ENCODE peak calls at places on chromosomes 3 and 15, in seven cellular contexts. One of them, this sample, is unnamed. For H3K27me3, the result is how much of the 10 kb centered on the place peaks cover.

GRCh38 chr3:126149960-126150515 is 30.3 kb downstream of the ALDH1L1 start:
- DNase-seq in IMR-90: no peak
- DNase-seq in GM12878: no peak
- DNase-seq in esophagus squamous epithelium: no peak
- DNase-seq in spleen: peak
- DNase-seq in heart left ventricle: no peak
- DNase-seq in body of pancreas: peak
- DNase-seq in this sample: peak

GRCh38 chr3:41237907-41238306 is 38.6 kb downstream of the CTNNB1 start:
- DNase-seq in GM12878: no peak
- DNase-seq in heart left ventricle: no peak
- DNase-seq in spleen: no peak
- DNase-seq in esophagus squamous epithelium: no peak
- DNase-seq in body of pancreas: no peak
- DNase-seq in IMR-90: no peak
- DNase-seq in this sample: no peak

GRCh38 chr3:165642761-165643432 is 194.3 kb downstream of the BCHE start:
- DNase-seq in spleen: no peak
- DNase-seq in body of pancreas: peak
- DNase-seq in IMR-90: peak
- DNase-seq in heart left ventricle: no peak
- DNase-seq in esophagus squamous epithelium: no peak
- DNase-seq in GM12878: no peak
- DNase-seq in this sample: peak

GRCh38 chr3:43285644-43286043 is 696 bp upstream of the SNRK start:
- DNase-seq in IMR-90: no peak
- DNase-seq in esophagus squamous epithelium: no peak
- DNase-seq in GM12878: no peak
- DNase-seq in spleen: peak
- DNase-seq in heart left ventricle: no peak
- DNase-seq in body of pancreas: peak
- DNase-seq in this sample: peak

GRCh38 chr15:82790321-82790720 is 15.5 kb downstream of the FSD2 start:
- DNase-seq in esophagus squamous epithelium: no peak
- DNase-seq in body of pancreas: no peak
- DNase-seq in heart left ventricle: no peak
- DNase-seq in GM12878: no peak
- DNase-seq in spleen: no peak
- DNase-seq in IMR-90: no peak
- DNase-seq in this sample: no peak

GRCh38 chr3:127152676-127153505 is 40.0 kb upstream of the PRR23E start:
- DNase-seq in body of pancreas: no peak
- DNase-seq in spleen: peak
- DNase-seq in IMR-90: no peak
- DNase-seq in heart left ventricle: no peak
- DNase-seq in esophagus squamous epithelium: no peak
- DNase-seq in GM12878: no peak
- DNase-seq in this sample: peak

GRCh38 chr15:40325188-40325587 is 1.7 kb downstream of the INAFM2 start:
- DNase-seq in GM12878: no peak
- DNase-seq in body of pancreas: no peak
- DNase-seq in heart left ventricle: no peak
- DNase-seq in spleen: no peak
- DNase-seq in IMR-90: peak
- DNase-seq in esophagus squamous epithelium: no peak
- DNase-seq in this sample: no peak

GRCh38 chr15:95869920-95870319 is 460.6 kb upstream of the NR2F2 start:
- DNase-seq in GM12878: no peak
- DNase-seq in spleen: no peak
- DNase-seq in esophagus squamous epithelium: no peak
- DNase-seq in heart left ventricle: no peak
- DNase-seq in IMR-90: no peak
- DNase-seq in body of pancreas: no peak
- DNase-seq in this sample: no peak

GRCh38 chr3:153166206-153166605 is 4.2 kb downstream of the RAP2B start:
- DNase-seq in heart left ventricle: no peak
- DNase-seq in esophagus squamous epithelium: no peak
- DNase-seq in GM12878: no peak
- DNase-seq in body of pancreas: no peak
- DNase-seq in spleen: no peak
- DNase-seq in IMR-90: peak
- DNase-seq in this sample: no peak

GRCh38 chr15:70095387-70096214 is 2.1 kb downstream of the TLE3 start:
- DNase-seq in IMR-90: no peak
- DNase-seq in GM12878: no peak
- DNase-seq in body of pancreas: peak
- DNase-seq in spleen: peak
- DNase-seq in esophagus squamous epithelium: no peak
- DNase-seq in heart left ventricle: peak
- DNase-seq in this sample: peak

GRCh38 chr3:100994809-100995208 is 1.6 kb upstream of the ABI3BP start:
- DNase-seq in esophagus squamous epithelium: no peak
- DNase-seq in body of pancreas: no peak
- DNase-seq in IMR-90: no peak
- DNase-seq in heart left ventricle: no peak
- DNase-seq in spleen: no peak
- DNase-seq in GM12878: no peak
- DNase-seq in this sample: no peak

GRCh38 chr3:100994187-100994586 is 966 bp upstream of the ABI3BP start:
- DNase-seq in spleen: no peak
- DNase-seq in GM12878: no peak
- DNase-seq in body of pancreas: no peak
- DNase-seq in heart left ventricle: no peak
- DNase-seq in esophagus squamous epithelium: no peak
- DNase-seq in IMR-90: no peak
- DNase-seq in this sample: no peak

GRCh38 chr3:100992086-100993033 is 861 bp downstream of the ABI3BP start:
- DNase-seq in IMR-90: peak
- DNase-seq in esophagus squamous epithelium: no peak
- DNase-seq in spleen: no peak
- DNase-seq in body of pancreas: peak
- DNase-seq in GM12878: no peak
- DNase-seq in heart left ventricle: no peak
- DNase-seq in this sample: no peak

GRCh38 chr3:100988080-100988479 is 5.1 kb downstream of the ABI3BP start:
- DNase-seq in GM12878: no peak
- DNase-seq in heart left ventricle: no peak
- DNase-seq in esophagus squamous epithelium: no peak
- DNase-seq in IMR-90: no peak
- DNase-seq in body of pancreas: no peak
- DNase-seq in spleen: no peak
- DNase-seq in this sample: no peak

GRCh38 chr3:100993309-100993708 is at the start of gene ABI3BP:
- DNase-seq in heart left ventricle: peak
- DNase-seq in spleen: peak
- DNase-seq in body of pancreas: peak
- DNase-seq in IMR-90: peak
- DNase-seq in esophagus squamous epithelium: no peak
- DNase-seq in GM12878: no peak
- DNase-seq in this sample: peak
- H3K4me3 ChIP-seq in heart left ventricle: no peak
- H3K4me3 ChIP-seq in spleen: peak
- H3K4me3 ChIP-seq in body of pancreas: no peak
- H3K4me3 ChIP-seq in IMR-90: peak
- H3K4me3 ChIP-seq in esophagus squamous epithelium: peak
- H3K4me3 ChIP-seq in GM12878: no peak
- H3K4me3 ChIP-seq in this sample: peak

GRCh38 chr3:123008808-123009207 is 18.8 kb downstream of the SEMA5B start:
- DNase-seq in GM12878: no peak
- DNase-seq in heart left ventricle: no peak
- DNase-seq in body of pancreas: no peak
- DNase-seq in spleen: no peak
- DNase-seq in IMR-90: no peak
- DNase-seq in esophagus squamous epithelium: no peak
- DNase-seq in this sample: no peak
- H3K27me3 ChIP-seq in GM12878: under half
- H3K27me3 ChIP-seq in heart left ventricle: under half
- H3K27me3 ChIP-seq in body of pancreas: under half
- H3K27me3 ChIP-seq in spleen: under half
- H3K27me3 ChIP-seq in IMR-90: half or more
- H3K27me3 ChIP-seq in esophagus squamous epithelium: under half
- H3K27me3 ChIP-seq in this sample: under half

DNA sequence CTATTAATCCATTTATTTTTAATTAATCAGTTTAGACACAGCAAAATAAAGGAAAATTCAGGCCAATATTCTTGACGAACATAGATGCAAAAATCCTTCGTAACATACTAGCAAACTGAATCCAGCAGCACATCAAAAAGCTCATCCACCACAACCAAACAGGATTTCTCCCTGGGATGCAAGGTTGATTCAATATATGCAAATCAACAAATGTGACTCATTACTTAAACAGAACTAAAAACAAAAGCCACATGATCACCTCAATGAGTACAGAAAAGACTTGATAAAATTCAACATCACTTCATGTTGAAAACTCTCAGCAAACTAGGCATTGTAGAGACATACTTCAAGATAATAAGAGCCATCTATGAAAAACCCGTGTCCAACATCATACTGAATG is 364.1 kb upstream of the THBS1 start:
- DNase-seq in body of pancreas: no peak
- DNase-seq in heart left ventricle: no peak
- DNase-seq in GM12878: no peak
- DNase-seq in esophagus squamous epithelium: no peak
- DNase-seq in IMR-90: no peak
- DNase-seq in spleen: no peak
- DNase-seq in this sample: no peak
- TF ChIP-seq POLR2A in body of pancreas: no peak
- TF ChIP-seq POLR2A in heart left ventricle: no peak
- TF ChIP-seq POLR2A in GM12878: no peak
- TF ChIP-seq POLR2A in esophagus squamous epithelium: no peak
- TF ChIP-seq POLR2A in IMR-90: no peak
- TF ChIP-seq POLR2A in spleen: no peak
- TF ChIP-seq POLR2A in this sample: no peak

DNA sequence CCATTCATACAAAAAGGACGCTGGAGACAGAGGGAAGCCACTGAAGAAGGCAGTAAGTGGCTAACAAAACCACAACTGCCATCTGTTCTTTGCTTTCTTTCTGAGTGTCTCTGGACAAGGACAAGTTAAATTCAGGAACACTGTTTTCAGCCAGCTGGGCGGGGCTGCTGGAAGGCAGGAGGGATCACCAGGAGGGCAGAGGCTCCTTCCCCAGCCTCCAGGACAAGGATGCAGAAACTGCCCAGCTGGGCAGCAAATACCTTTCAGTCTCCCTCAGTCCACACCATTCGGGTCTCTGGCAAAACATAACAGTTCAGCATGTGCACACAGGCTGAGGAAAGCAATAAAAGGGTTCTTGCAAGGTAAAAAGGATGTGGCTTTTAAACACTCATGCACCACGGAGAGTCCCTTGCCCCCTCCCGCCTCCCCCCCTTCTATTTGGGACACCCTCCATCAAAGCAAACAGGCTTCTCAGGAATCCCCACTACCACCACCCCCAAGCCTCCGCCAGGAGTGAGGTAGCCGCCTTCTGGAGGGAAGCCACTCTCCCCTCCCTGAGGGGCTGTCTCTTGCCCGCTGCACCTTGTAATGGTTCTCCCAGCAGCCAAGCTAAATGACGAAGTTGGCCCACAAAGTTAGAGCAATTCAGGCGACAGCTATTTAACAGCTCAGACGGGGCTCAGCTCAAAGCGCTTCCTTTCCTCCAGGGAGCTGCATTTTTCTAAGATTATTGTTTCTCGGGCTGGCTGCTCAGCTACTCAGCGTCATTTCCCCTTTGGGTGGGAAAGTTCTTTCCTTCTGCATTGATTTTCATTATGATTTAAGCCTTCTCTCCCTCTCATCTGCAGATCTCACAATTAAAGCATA is 3.8 kb downstream of the HEG1 start:
- DNase-seq in body of pancreas: no peak
- DNase-seq in heart left ventricle: peak
- DNase-seq in GM12878: peak
- DNase-seq in esophagus squamous epithelium: no peak
- DNase-seq in IMR-90: peak
- DNase-seq in spleen: peak
- DNase-seq in this sample: peak
- H3K4me3 ChIP-seq in body of pancreas: no peak
- H3K4me3 ChIP-seq in heart left ventricle: peak
- H3K4me3 ChIP-seq in GM12878: peak
- H3K4me3 ChIP-seq in esophagus squamous epithelium: peak
- H3K4me3 ChIP-seq in IMR-90: peak
- H3K4me3 ChIP-seq in spleen: peak
- H3K4me3 ChIP-seq in this sample: no peak

GRCh38 chr15:87211547-87211946 is 1045.0 kb downstream of the NTRK3 start:
- DNase-seq in heart left ventricle: no peak
- DNase-seq in GM12878: no peak
- DNase-seq in body of pancreas: no peak
- DNase-seq in spleen: no peak
- DNase-seq in IMR-90: no peak
- DNase-seq in esophagus squamous epithelium: no peak
- DNase-seq in this sample: no peak

GRCh38 chr15:87207251-87207650 is 1049.3 kb downstream of the NTRK3 start:
- DNase-seq in heart left ventricle: no peak
- DNase-seq in IMR-90: no peak
- DNase-seq in body of pancreas: no peak
- DNase-seq in GM12878: no peak
- DNase-seq in spleen: no peak
- DNase-seq in esophagus squamous epithelium: no peak
- DNase-seq in this sample: no peak

GRCh38 chr15:87207945-87208580 is 1048.5 kb downstream of the NTRK3 start:
- DNase-seq in heart left ventricle: no peak
- DNase-seq in IMR-90: peak
- DNase-seq in body of pancreas: no peak
- DNase-seq in esophagus squamous epithelium: no peak
- DNase-seq in spleen: no peak
- DNase-seq in GM12878: no peak
- DNase-seq in this sample: no peak

GRCh38 chr15:87212041-87212440 is 1044.5 kb downstream of the NTRK3 start:
- DNase-seq in heart left ventricle: no peak
- DNase-seq in IMR-90: no peak
- DNase-seq in spleen: no peak
- DNase-seq in esophagus squamous epithelium: no peak
- DNase-seq in body of pancreas: no peak
- DNase-seq in GM12878: no peak
- DNase-seq in this sample: no peak

DNA sequence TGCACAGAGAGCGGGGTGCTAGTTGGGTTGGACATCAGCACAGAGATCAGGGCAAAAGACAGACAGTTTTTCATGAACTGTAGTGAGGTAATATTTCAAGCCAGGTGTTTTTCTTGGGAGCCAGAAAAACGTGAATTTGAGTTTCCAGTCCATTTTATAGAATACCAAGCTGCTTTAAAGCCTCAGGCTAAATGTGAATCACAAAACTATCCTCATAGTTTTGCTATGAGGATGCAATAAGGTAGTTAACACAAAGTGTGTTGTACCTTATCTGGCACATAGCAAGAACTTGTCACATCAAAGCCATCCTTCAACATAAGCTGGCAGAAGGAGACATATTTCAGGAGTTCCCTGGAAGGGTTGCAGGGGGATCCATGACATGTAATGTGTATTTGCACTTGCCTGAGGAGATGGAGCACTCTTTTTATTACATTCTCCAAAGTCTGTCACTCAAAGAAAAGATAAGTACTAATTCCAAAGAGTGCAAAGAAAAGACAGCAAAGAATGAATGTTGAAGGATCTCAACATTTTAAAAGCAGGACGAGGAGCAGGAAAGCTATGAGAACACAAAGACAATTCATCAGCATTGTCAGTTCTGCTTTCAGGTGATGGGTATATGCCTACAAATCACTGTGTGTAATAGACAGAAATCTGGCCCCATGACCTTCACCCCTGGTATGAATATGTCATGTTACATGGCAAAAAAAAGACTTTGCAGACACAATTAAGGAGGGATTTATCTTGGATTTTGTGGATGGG is 1046.5 kb downstream of the NTRK3 start:
- DNase-seq in GM12878: no peak
- DNase-seq in spleen: no peak
- DNase-seq in IMR-90: no peak
- DNase-seq in body of pancreas: no peak
- DNase-seq in esophagus squamous epithelium: no peak
- DNase-seq in heart left ventricle: no peak
- DNase-seq in this sample: no peak
- H3K27me3 ChIP-seq in GM12878: under half
- H3K27me3 ChIP-seq in spleen: under half
- H3K27me3 ChIP-seq in IMR-90: under half
- H3K27me3 ChIP-seq in body of pancreas: under half
- H3K27me3 ChIP-seq in esophagus squamous epithelium: under half
- H3K27me3 ChIP-seq in heart left ventricle: under half
- H3K27me3 ChIP-seq in this sample: under half

This sample was measured in uterus.